ENCODE peak calls at places on chromosomes 11 and 22, in five cellular contexts. G is OCI-LY7, T is MCF 10A, D is GM23338, S is cardiac muscle cell. L is an unnamed sample.

GRCh38 chr11:59206635-59207034 is 6.1 kb downstream of the MPEG1 start:
- DNase-seq in D (peak; percentile 73), S (peak; percentile 52), G (peak; percentile 26), T (peak; percentile 60), L (peak; percentile 36)

GRCh38 chr11:93340223-93340622 is 9.7 kb downstream of the DEUP1 start:
- DNase-seq in G (no peak), S (peak; percentile 1), T (no peak), D (no peak), L (no peak)

GRCh38 chr11:6440906-6441358 is at the start of gene HPX:
- DNase-seq in G (no peak), S (no peak), D (no peak), T (no peak), L (no peak)

GRCh38 chr11:83287631-83288030 is 1.5 kb upstream of the CCDC90B start:
- DNase-seq in S (no peak), G (peak; percentile 89), D (no peak), T (no peak), L (no peak)

GRCh38 chr22:38111941-38112355 is 1.5 kb upstream of the BAIAP2L2 start:
- DNase-seq in S (no peak), D (no peak), G (no peak), T (no peak), L (no peak)

GRCh38 chr11:82936261-82936660 is 34.7 kb downstream of the DDIAS start:
- DNase-seq in D (no peak), G (no peak), S (no peak), T (peak; percentile 27), L (no peak)

GRCh38 chr11:11584446-11584810 is 37.4 kb downstream of the GALNT18 start:
- DNase-seq in S (no peak), D (no peak), G (no peak), T (peak; percentile 87), L (no peak)

GRCh38 chr11:80733776-80734175 is 1292.9 kb upstream of the TENM4 start:
- DNase-seq in D (no peak), T (no peak), S (no peak), G (no peak), L (no peak)

GRCh38 chr11:1701041-1701807 is 4.2 kb downstream of the KRTAP5-6 start:
- DNase-seq in G (no peak), S (no peak), T (no peak), D (no peak), L (no peak)

GRCh38 chr22:41364955-41365354 is 16.8 kb upstream of the TEF start:
- DNase-seq in G (no peak), T (no peak), S (no peak), D (no peak), L (no peak)

GRCh38 chr11:92322225-92322624 is 97.6 kb downstream of the FAT3 start:
- DNase-seq in T (peak; percentile 55), S (no peak), G (no peak), D (no peak), L (no peak)

GRCh38 chr11:70477607-70478006 is 79.3 kb downstream of the CTTN start:
- DNase-seq in T (no peak), S (peak; percentile 23), G (no peak), D (no peak), L (peak; percentile 31)

GRCh38 chr11:118622376-118623290 is 15.2 kb downstream of the PHLDB1 start:
- DNase-seq in S (peak; percentile 55), D (no peak), T (peak; percentile 95), G (no peak), L (no peak)

GRCh38 chr11:2701230-2701629 is 1.4 kb upstream of the KCNQ1OT1 start:
- DNase-seq in S (no peak), D (no peak), T (no peak), G (no peak), L (no peak)

GRCh38 chr22:41286639-41287091 is 678 bp upstream of the RANGAP1 start:
- DNase-seq in S (no peak), D (no peak), T (no peak), G (peak; percentile 86), L (no peak)

GRCh38 chr11:11608783-11609232 is 13.0 kb downstream of the GALNT18 start:
- DNase-seq in T (peak; percentile 47), S (no peak), D (no peak), G (no peak), L (no peak)

GRCh38 chr11:69944146-69944795 is 125.1 kb upstream of the FGF3 start:
- DNase-seq in G (no peak), T (no peak), S (no peak), D (no peak), L (no peak)

GRCh38 chr11:118886681-118887111 is 3.0 kb downstream of the CXCR5 start:
- DNase-seq in G (peak; percentile 75), D (no peak), S (no peak), T (no peak), L (no peak)

GRCh38 chr11:134560566-134561347 is 148.7 kb upstream of the B3GAT1 start:
- DNase-seq in G (no peak), D (peak; percentile 34), S (peak; percentile 23), T (no peak), L (no peak)

GRCh38 chr11:71266114-71266833 is 13.9 kb upstream of the SHANK2 start:
- DNase-seq in S (no peak), D (peak; percentile 90), G (no peak), T (no peak), L (no peak)

GRCh38 chr11:92627615-92628201 is 341.7 kb upstream of the MTNR1B start:
- DNase-seq in G (no peak), T (no peak), S (no peak), D (peak; percentile 12), L (no peak)

GRCh38 chr11:10394229-10395100 is 60.6 kb upstream of the AMPD3 start:
- DNase-seq in T (no peak), S (no peak), G (no peak), D (no peak), L (no peak)

GRCh38 chr22:35977136-35977535 is 51.5 kb downstream of the RBFOX2 start:
- DNase-seq in G (no peak), T (no peak), S (no peak), D (no peak), L (no peak)

GRCh38 chr11:93145381-93145780 is 52.4 kb downstream of the SLC36A4 start:
- DNase-seq in D (no peak), T (no peak), G (no peak), S (no peak), L (no peak)

GRCh38 chr11:67628710-67629385 is 889 bp downstream of the NUDT8 start:
- DNase-seq in D (no peak), S (no peak), G (no peak), T (no peak), L (no peak)
- TF ChIP-seq CTCF in D (no peak), S (no peak), G (peak; percentile 88), T (no peak), L (no peak)

GRCh38 chr22:19727310-19728150 is 4.2 kb downstream of the GP1BB start:
- DNase-seq in T (no peak), S (no peak), D (no peak), G (no peak), L (no peak)
- TF ChIP-seq CTCF in T (no peak), S (no peak), D (peak; percentile 60), G (no peak), L (no peak)

DNA sequence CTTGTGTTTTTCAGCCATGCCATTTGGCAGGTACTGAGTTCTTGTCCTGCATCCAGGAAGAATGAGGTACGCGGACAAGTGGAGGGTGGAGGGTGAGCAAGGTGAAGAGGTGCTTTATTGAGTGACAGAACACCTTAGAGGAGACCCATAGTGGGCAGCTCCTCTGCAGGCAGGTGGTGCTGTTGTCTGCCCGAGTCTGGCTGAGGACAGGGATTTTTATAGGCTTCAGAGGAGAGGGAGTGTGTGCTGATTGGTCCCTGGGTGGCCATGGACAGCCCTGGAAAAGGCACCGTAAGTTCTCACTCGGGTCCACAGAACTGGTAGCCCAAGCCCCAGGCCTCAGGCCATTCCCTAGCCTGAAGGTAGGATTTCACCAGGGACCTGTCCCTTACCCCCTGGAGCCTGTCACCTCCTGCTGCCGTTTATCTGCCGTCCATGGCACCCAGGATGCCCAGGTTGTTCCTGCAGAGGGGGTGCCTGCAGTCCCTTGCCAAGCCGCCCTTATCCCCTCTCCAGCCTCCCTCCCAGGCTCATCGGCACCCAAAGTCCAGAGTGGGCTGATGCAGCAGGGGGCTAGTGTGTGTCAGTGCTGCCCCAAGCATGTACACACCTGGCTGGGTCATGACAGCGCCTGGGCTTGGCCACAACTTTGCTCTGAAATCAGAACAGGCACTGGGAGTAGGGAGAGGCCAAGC is 213.6 kb downstream of the LRRC4C start:
- DNase-seq in T (peak; percentile 1), G (no peak), D (peak; percentile 22), S (no peak), L (no peak)
- TF ChIP-seq CTCF in T (no peak), G (no peak), D (peak; percentile 56), S (no peak), L (no peak)

GRCh38 chr11:47533690-47534135 is 19.2 kb downstream of the CELF1 start:
- DNase-seq in S (no peak), T (no peak), D (no peak), G (no peak), L (no peak)
- TF ChIP-seq CTCF in S (no peak), T (no peak), D (no peak), G (no peak), L (no peak)

GRCh38 chr11:120746395-120746794 is 234.8 kb downstream of the GRIK4 start:
- DNase-seq in T (no peak), D (peak; percentile 24), G (no peak), S (peak; percentile 21), L (no peak)

GRCh38 chr11:120747801-120748484 is 236.4 kb downstream of the GRIK4 start:
- DNase-seq in T (peak; percentile 21), G (no peak), S (no peak), D (no peak), L (no peak)

GRCh38 chr11:120740424-120740823 is 228.9 kb downstream of the GRIK4 start:
- DNase-seq in G (no peak), S (no peak), D (no peak), T (no peak), L (no peak)

GRCh38 chr11:120746836-120747609 is 235.5 kb downstream of the GRIK4 start:
- DNase-seq in S (no peak), D (no peak), T (peak; percentile 91), G (no peak), L (no peak)

DNA sequence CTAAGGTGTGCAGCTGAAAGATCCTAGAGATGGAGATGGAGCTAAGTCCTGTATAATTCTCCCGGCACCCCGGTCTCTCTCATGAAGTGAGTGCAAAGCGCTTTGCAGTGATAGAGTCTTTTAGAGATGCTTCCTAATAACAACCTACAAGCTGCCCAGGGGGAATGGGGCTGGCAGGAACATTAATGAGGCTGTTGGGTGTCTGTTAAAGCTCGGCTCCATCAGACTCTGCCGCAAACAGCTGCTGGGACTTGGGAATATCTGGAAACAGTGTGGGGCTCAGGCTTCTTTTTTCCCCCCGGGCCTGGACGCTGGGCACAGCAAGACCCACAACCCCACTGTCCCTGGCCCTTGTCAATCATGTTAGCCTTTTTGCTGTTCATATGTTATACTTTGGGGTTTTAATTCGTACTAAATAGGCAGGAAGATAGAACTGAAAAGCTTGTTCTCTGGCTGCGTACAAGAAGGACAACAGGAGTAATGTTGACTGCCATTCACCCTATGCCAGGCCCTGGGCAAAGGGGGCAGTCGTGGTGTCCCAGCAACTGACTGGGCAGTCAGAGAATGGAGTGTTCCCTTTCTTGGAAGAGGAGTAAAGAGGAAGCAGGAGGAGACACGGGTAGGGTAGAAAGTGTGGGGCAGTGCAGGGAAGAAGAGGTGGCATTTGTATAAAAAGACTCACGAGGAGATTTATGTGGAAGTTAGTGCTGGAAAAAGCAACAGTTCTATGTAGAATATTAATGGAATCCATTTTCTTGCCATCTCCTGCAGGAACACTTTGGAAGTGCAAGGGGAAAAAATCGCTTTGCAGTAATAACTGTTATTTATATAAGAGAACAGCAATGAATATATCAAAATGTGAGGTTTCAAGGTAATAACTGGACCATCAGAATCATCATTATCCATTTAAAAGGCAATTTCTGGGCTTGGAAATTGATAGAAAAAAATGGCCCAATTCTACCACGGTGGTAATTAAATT is 232.8 kb downstream of the GRIK4 start:
- DNase-seq in D (no peak), T (no peak), G (no peak), S (no peak), L (no peak)
- TF ChIP-seq CTCF in D (no peak), T (no peak), G (no peak), S (no peak), L (peak; percentile 35)

L was measured in neural crest cell.